ENCODE peak calls at places on chromosomes 11 and 22, in ten cellular contexts. R is H1, N is A549, J is AG04450, V is foreskin fibroblast, P is dorsolateral prefrontal cortex, L is BJ, Y is endothelial cell of umbilical vein, M is brain microvascular endothelial cell, D is fibroblast of villous mesenchyme. B is an unnamed sample.

GRCh38 chr11:44615913-44616806 is 50.7 kb downstream of the CD82 start:
- DNase-seq in M (no peak), P (no peak), D (no peak), L (no peak), V (no peak), J (no peak), N (no peak), R (no peak), Y (no peak), B (no peak)

GRCh38 chr11:126405906-126406305 is 50.4 kb downstream of the ST3GAL4 start:
- DNase-seq in Y (no peak), M (no peak), D (no peak), N (no peak), R (no peak), J (no peak), V (no peak), P (no peak), L (no peak), B (no peak)

GRCh38 chr11:93073026-93073425 is 103.6 kb downstream of the MTNR1B start:
- DNase-seq in D (no peak), R (peak), V (no peak), N (no peak), J (no peak), P (no peak), L (no peak), M (no peak), Y (no peak), B (no peak)

GRCh38 chr11:65912840-65913239 is 6.0 kb downstream of the C11orf68 start:
- DNase-seq in Y (peak), L (no peak), V (peak), N (peak), M (peak), J (no peak), D (peak), R (no peak), P (no peak), B (no peak)

GRCh38 chr11:66617148-66617814 is 851 bp downstream of the RBM14 start:
- DNase-seq in N (no peak), Y (no peak), V (peak), R (no peak), L (no peak), M (peak), D (no peak), P (no peak), J (no peak), B (no peak)

GRCh38 chr11:19951558-19952083 is 208.7 kb downstream of the DBX1 start:
- DNase-seq in Y (peak), D (peak), L (no peak), M (no peak), N (peak), P (no peak), V (peak), J (no peak), R (no peak), B (no peak)

GRCh38 chr11:34345012-34345804 is 12.6 kb downstream of the ABTB2 start:
- DNase-seq in D (peak), L (peak), R (no peak), P (no peak), N (peak), Y (no peak), J (no peak), V (peak), M (peak), B (peak)

GRCh38 chr22:30754971-30755759 is 60.5 kb downstream of the OSBP2 start:
- DNase-seq in L (peak), J (peak), M (peak), V (peak), Y (peak), D (peak), R (peak), N (peak), P (peak), B (peak)

GRCh38 chr11:45805305-45806071 is 539 bp downstream of the SLC35C1 start:
- DNase-seq in Y (peak), R (peak), J (no peak), L (no peak), M (peak), N (peak), V (peak), D (peak), P (no peak), B (no peak)

GRCh38 chr22:26245001-26245400 is 75.7 kb downstream of the SEZ6L start:
- DNase-seq in L (no peak), R (no peak), N (no peak), D (no peak), P (peak), M (no peak), V (no peak), J (no peak), Y (no peak), B (no peak)

GRCh38 chr11:534592-535518 is 521 bp downstream of the HRAS start:
- DNase-seq in M (no peak), R (peak), V (no peak), N (peak), D (peak), Y (peak), P (peak), J (no peak), L (no peak), B (no peak)
- TF ChIP-seq CTCF in M (no peak), R (no peak), V (no peak), N (peak), D (no peak), Y (peak), P (no peak), J (no peak), L (no peak), B (no peak)

GRCh38 chr11:129418039-129418438 is 42.4 kb downstream of the BARX2 start:
- DNase-seq in R (no peak), D (no peak), M (no peak), N (no peak), J (no peak), L (no peak), P (no peak), V (no peak), Y (no peak), B (no peak)
- H3K4me3 ChIP-seq in R (no peak), D (no peak), M (no peak), N (no peak), J (no peak), L (no peak), P (no peak), V (no peak), Y (no peak), B (no peak)

GRCh38 chr11:111566324-111566723 is 25.8 kb downstream of the LAYN start:
- DNase-seq in L (no peak), D (no peak), R (no peak), N (no peak), V (no peak), J (no peak), M (no peak), P (no peak), Y (no peak), B (no peak)
- TF ChIP-seq CTCF in L (no peak), D (no peak), R (no peak), N (no peak), V (no peak), J (no peak), M (no peak), P (no peak), Y (no peak), B (no peak)

DNA sequence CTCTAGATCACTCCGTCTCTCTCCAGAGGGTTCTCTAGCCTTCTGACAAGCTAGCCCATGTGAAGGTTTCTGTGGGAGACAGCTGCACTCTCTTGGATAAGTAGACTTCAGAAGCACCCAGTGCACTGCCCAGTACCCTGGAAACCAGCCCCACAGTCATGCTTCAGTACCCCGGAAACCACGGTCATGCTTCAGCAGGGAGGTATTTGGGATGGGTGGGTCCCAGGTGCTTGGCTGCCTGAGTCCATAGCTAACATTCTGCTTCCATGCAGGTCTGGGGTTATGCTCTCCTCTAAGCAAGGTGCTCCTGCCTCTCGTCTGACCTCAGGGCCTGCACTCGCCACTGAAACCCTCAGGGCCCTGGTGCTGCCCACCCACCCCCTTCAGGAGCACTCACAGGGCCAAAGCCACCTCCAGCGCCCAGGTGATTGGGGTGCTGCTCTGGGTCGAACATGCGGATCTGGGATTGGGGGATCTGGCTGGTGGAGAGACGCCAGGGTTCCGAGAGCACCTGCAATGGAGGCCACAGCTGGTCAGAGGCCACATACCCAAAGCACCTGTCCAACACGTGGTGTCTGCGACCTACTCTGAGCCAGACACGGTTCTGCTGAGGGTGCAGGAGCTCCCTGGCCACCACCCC is 7.3 kb upstream of the SYCE3 start:
- DNase-seq in M (no peak), D (no peak), N (no peak), J (no peak), R (no peak), L (no peak), V (no peak), P (no peak), Y (no peak), B (no peak)
- H3K4me3 ChIP-seq in M (no peak), D (no peak), N (no peak), J (no peak), R (no peak), L (no peak), V (no peak), P (no peak), Y (no peak), B (no peak)

DNA sequence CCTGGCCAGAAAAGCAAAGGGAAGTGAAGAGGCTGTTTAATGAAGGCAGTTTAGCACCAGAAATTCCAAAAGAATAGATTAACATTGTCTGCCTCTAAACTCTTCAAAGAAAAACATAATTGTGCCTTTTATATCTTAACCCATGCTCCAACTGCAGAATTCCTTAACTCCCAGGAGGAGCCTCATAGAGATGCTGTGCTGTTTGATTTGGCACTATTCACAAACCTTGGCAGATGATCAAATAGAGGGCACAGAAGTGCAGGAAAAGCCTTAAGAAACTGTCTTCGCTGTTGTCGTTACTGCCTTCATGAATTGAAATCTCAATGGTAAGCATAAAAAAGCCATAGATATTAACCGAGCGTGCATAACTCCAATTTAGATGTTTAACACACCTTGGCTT is 124.1 kb upstream of the MPPED2 start:
- DNase-seq in N (no peak), D (no peak), L (no peak), J (no peak), M (no peak), Y (no peak), P (no peak), V (no peak), R (no peak), B (no peak)
- TF ChIP-seq CTCF in N (no peak), D (no peak), L (no peak), J (no peak), M (no peak), Y (no peak), P (no peak), V (no peak), R (no peak), B (no peak)

DNA sequence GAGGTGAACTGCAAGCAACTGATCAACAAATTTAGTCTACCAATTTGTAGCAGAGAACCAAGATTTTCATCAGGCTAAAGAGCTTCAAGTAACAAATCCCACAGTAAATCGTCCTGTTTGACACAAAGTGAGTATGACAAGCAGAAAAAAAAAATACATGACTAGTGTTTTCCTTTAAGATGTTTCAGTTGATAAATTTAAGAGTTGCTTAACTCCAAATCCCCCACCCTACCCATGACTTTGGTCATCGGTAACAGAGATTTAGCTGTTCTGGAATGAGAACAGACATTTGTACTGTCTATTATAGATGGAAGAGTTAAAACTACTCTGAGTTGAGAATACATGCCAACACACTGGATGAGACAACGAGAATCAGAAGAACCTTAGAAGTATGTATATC is 165.0 kb upstream of the MTMR2 start:
- DNase-seq in Y (no peak), L (no peak), D (no peak), J (no peak), P (no peak), N (no peak), M (no peak), V (no peak), R (no peak), B (no peak)
- H3K4me3 ChIP-seq in Y (no peak), L (no peak), D (no peak), J (no peak), P (no peak), N (no peak), M (no peak), V (no peak), R (no peak), B (no peak)

GRCh38 chr11:47412152-47412746 is 3.9 kb downstream of the SLC39A13 start:
- DNase-seq in Y (no peak), M (no peak), D (no peak), V (no peak), N (peak), J (no peak), L (no peak), P (no peak), R (peak), B (no peak)
- TF ChIP-seq CTCF in Y (peak), M (peak), D (peak), V (peak), N (peak), J (peak), L (peak), P (peak), R (peak), B (peak)

GRCh38 chr22:46677323-46678002 is 57.3 kb downstream of the GRAMD4 start:
- DNase-seq in V (no peak), R (no peak), L (no peak), P (no peak), N (no peak), D (no peak), J (no peak), Y (no peak), M (no peak), B (no peak)

GRCh38 chr22:46681010-46681409 is 57.0 kb downstream of the CERK start:
- DNase-seq in Y (no peak), J (no peak), M (no peak), L (no peak), N (peak), V (no peak), P (no peak), R (peak), D (no peak), B (no peak)

GRCh38 chr22:46678785-46679700 is 58.9 kb downstream of the GRAMD4 start:
- DNase-seq in M (no peak), J (peak), V (peak), R (no peak), Y (no peak), N (no peak), P (no peak), L (no peak), D (peak), B (no peak)

GRCh38 chr22:46678003-46678657 is 57.9 kb downstream of the GRAMD4 start:
- DNase-seq in Y (no peak), D (no peak), P (no peak), N (no peak), M (no peak), V (no peak), J (no peak), R (no peak), L (no peak), B (no peak)

DNA sequence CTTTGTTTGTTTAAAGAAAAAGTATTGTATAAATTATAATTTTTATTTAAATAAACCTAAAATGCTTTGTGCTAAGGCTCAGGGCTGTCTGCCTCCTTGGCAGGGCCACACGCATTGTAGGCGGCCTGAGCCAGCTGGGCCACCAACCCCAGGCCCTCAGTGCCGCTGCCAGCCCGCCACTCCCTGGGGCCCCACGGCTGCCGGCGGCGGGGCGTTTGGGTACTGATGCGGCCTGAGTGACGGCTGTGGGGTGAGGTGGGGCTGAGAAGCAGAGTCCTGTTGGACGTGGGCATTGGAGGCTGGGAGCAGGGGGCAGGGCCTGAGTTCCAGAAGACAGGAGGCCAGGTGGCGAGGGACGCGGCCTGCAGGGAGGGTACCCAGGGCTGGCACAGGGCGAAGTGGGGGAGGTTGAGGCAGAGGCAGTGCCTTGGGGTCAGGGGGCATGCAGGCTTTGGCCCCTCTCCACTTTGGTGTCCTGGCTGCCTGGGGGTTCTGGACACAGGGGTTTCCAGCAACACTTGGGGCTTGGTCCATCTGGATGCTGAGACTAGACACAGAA is 58.3 kb downstream of the CERK start:
- DNase-seq in L (no peak), Y (no peak), D (no peak), J (no peak), R (no peak), P (no peak), V (peak), N (no peak), M (no peak), B (no peak)
- H3K4me3 ChIP-seq in L (no peak), Y (no peak), D (no peak), J (no peak), R (no peak), P (no peak), V (no peak), N (no peak), M (no peak), B (no peak)

GRCh38 chr11:133898031-133898769 is 52.9 kb upstream of the SPATA19 start:
- DNase-seq in L (no peak), D (no peak), J (no peak), R (peak), Y (no peak), P (no peak), V (no peak), N (no peak), M (no peak), B (no peak)
- TF ChIP-seq CTCF in L (no peak), D (no peak), J (no peak), R (peak), Y (no peak), P (no peak), V (no peak), N (no peak), M (no peak), B (no peak)

B was measured in epithelial cell of proximal tubule.